ENCODE peak calls at places on chromosome 1, in five cellular contexts. I is AG09309, V is glomerular endothelial cell, Y is A172, X is heart right ventricle. P is an unnamed sample.

GRCh38 chr1:55694297-55694696 is 479.1 kb upstream of the USP24 start:
- DNase-seq in V (no peak), Y (peak; percentile 32), X (no peak), I (no peak), P (no peak)

GRCh38 chr1:229782469-229782868 is 156.4 kb downstream of the URB2 start:
- DNase-seq in Y (no peak), V (no peak), X (no peak), I (no peak), P (no peak)

GRCh38 chr1:4696161-4696745 is 41.8 kb downstream of the AJAP1 start:
- DNase-seq in I (no peak), Y (no peak), V (no peak), X (no peak), P (peak; percentile 28)

GRCh38 chr1:150072959-150073358 is 5.4 kb downstream of the VPS45 start:
- DNase-seq in Y (no peak), X (no peak), I (no peak), V (no peak), P (no peak)

GRCh38 chr1:9270290-9270900 is 22.3 kb upstream of the SPSB1 start:
- DNase-seq in I (no peak), V (no peak), X (peak; percentile 47), Y (no peak), P (no peak)

GRCh38 chr1:42765832-42766722 is 751 bp downstream of the P3H1 start:
- DNase-seq in Y (peak; percentile 77), V (no peak), X (peak; percentile 23), I (peak; percentile 55), P (peak; percentile 49)

GRCh38 chr1:8422439-8423133 is 104.7 kb downstream of the SLC45A1 start:
- DNase-seq in Y (no peak), X (peak; percentile 33), V (no peak), I (no peak), P (peak; percentile 44)

GRCh38 chr1:160108888-160109662 is 6.5 kb upstream of the ATP1A2 start:
- DNase-seq in I (peak; percentile 28), V (no peak), Y (peak; percentile 59), X (no peak), P (no peak)

GRCh38 chr1:54559771-54560231 is 11.8 kb downstream of the ACOT11 start:
- DNase-seq in X (peak; percentile 77), I (no peak), V (no peak), Y (no peak), P (peak; percentile 80)

GRCh38 chr1:45411510-45411899 is 71.3 kb upstream of the MUTYH start:
- DNase-seq in I (no peak), V (no peak), Y (no peak), X (no peak), P (no peak)